ENCODE peak calls at places on chromosome 4, in five cellular contexts. Y is CD8-positive, alpha-beta T cell; I is fibroblast of mammary gland; M is MM.1S; U is H1. V is an unnamed sample.

GRCh38 chr4:11511321-11511720 is 82.6 kb upstream of the HS3ST1 start:
- DNase-seq in U (no peak), Y (no peak), I (no peak), M (no peak), V (no peak)

GRCh38 chr4:52202931-52203330 is 151.8 kb downstream of the SPATA18 start:
- DNase-seq in M (no peak), Y (no peak), U (no peak), I (no peak), V (no peak)

GRCh38 chr4:121256887-121257426 is 92.8 kb upstream of the TNIP3 start:
- DNase-seq in Y (no peak), M (no peak), I (peak), U (no peak), V (no peak)

GRCh38 chr4:39024311-39024865 is 7.8 kb downstream of the TMEM156 start:
- DNase-seq in U (no peak), Y (no peak), M (no peak), I (no peak), V (no peak)

GRCh38 chr4:5940470-5941203 is 47.8 kb upstream of the CRMP1 start:
- DNase-seq in U (no peak), M (peak), Y (no peak), I (peak), V (no peak)

GRCh38 chr4:40750461-40751258 is 905 bp downstream of the NSUN7 start:
- DNase-seq in M (no peak), Y (no peak), U (peak), I (no peak), V (no peak)

GRCh38 chr4:151431728-151432127 is 22.8 kb downstream of the FHIP1A start:
- DNase-seq in M (no peak), U (no peak), Y (no peak), I (no peak), V (no peak)

GRCh38 chr4:25795566-25796454 is 67.0 kb downstream of the SEL1L3 start:
- DNase-seq in M (no peak), U (peak), Y (no peak), I (peak), V (no peak)

GRCh38 chr4:75002381-75002780 is 69.5 kb downstream of the PARM1 start:
- DNase-seq in I (no peak), Y (no peak), U (no peak), M (no peak), V (no peak)

DNA sequence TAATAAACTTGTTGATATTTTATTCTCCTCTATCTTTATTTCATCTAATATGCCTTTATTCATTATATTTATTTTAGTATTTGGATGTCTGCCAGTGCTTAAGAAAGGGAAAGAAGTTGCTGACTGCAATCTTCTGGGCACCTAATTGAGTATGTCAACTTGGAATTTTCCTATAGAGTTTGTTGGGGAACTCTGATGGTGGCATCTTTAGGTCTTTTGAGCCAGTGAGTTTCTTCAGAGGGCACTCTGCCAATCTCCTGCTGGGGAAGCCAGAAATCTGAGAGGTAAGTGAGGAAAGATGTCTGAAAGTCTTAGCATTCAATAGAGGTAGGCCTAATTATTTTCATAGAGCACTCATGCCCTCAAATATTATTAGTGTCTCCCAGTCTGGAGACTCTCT is 475.0 kb downstream of the GABRG1 start:
- DNase-seq in Y (no peak), U (no peak), I (no peak), M (no peak), V (no peak)
- TF ChIP-seq CTCF in Y (no peak), U (no peak), I (no peak), M (no peak), V (no peak)

DNA sequence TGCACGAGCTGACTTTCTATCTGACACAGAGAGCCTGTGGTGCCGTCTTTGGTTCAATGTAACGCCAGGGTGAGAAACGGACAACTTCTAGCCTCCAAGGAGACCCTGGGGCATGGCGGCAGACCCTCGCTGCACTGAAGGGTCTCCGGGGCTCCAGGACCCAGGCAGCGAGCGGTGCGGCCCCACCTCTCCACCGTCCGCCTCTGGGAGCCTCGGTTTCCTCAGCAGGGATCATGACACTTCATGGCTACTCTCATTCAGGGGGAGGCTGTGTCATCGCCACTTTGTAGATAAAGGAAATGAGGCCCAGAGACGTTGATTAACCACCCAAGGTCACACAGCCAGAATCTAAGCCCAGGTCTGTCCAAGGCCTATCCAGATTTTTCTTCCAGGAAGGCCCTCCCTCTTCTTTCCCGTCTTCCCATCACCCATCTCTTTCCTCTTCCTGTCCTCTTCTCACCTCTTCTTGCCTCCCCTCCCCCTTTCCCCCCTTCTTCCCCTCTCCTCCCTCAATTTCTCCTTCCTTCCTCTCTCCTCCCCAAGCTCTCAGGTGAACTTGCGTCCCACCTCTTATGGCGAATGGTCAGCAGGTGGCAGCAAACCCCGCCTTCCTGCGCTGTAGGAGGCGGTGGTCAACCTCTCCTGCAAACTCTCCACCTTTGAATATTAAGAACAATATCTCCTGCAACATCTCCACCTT is 69.3 kb upstream of the HMX1 start:
- DNase-seq in U (peak), I (no peak), M (peak), Y (no peak), V (no peak)
- TF ChIP-seq CTCF in U (peak), I (no peak), M (peak), Y (no peak), V (no peak)

DNA sequence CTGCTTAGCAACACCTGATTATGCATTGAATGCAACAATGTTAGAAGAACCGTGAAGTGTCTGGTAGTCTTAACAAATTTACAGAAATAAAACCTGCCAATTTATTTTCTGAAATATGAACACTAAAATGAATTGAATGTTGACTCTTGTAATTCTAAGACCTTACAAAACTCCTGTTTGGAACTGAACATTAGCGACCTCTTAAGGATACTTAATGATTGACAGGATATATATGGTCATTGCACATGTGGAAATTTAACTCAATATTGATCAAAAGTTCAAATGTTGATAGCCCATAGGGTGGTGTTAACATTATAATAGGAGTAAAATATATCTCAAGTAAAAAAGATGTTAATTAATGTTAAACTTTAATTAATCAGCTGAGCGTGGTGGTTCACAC is 79.1 kb downstream of the TECRL start:
- DNase-seq in M (peak), Y (no peak), I (no peak), U (no peak), V (no peak)
- TF ChIP-seq CTCF in M (peak), Y (no peak), I (no peak), U (peak), V (no peak)

DNA sequence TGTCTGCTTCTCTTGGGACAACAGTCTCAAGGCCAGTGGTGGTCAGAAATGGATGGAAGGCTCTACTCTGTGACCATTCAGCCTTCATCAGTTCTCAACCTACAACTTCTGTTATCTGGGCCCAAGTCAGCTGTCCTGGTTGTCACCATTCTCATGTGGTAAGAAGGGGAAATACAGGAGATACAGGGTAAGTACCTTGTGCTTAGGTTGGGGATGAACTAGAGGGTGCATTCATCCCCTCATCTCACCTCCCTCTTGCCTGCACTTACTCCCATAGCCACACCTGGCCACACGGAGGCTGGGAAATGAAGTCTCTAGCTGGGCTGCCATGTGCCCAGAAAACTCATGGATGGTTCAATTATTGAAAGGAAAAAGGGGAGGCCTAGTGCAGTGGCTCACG is 44.9 kb downstream of the FAM184B start:
- DNase-seq in Y (no peak), I (no peak), M (no peak), U (no peak), V (no peak)
- TF ChIP-seq CTCF in Y (no peak), I (no peak), M (no peak), U (no peak), V (no peak)

GRCh38 chr4:122827258-122827887 is 742 bp downstream of the FGF2 start:
- DNase-seq in Y (peak), I (peak), M (peak), U (no peak), V (no peak)
- TF ChIP-seq CTCF in Y (no peak), I (no peak), M (peak), U (no peak), V (peak)

GRCh38 chr4:152462047-152462446 is 73.8 kb downstream of the FBXW7 start:
- DNase-seq in M (peak), I (no peak), U (no peak), Y (no peak), V (no peak)

GRCh38 chr4:152459326-152459725 is 76.6 kb downstream of the FBXW7 start:
- DNase-seq in M (no peak), U (no peak), Y (no peak), I (no peak), V (no peak)

GRCh38 chr4:152462715-152463114 is 73.2 kb downstream of the FBXW7 start:
- DNase-seq in Y (no peak), M (no peak), I (no peak), U (no peak), V (no peak)

GRCh38 chr4:152458801-152459302 is 77.0 kb downstream of the FBXW7 start:
- DNase-seq in Y (no peak), I (no peak), U (no peak), M (peak), V (no peak)

DNA sequence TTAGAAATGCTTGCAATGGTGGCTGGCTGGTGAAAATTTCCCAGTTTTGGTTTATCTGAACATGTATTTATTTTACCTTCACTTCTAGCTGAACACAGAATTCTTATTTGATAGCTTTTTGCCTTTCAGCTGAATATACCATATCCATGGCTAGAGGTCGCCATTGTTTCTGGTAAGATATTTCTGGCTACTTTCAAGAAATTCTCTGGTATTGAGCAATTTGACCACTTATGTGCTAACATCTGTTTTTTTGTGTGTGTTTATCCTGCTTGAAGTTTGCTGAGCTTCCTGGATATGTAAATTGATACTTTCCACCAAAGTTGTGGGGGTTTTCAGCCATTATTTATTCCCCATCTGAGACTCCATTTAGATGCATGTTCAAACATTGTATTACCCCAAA is 75.4 kb downstream of the FBXW7 start:
- DNase-seq in M (peak), Y (no peak), U (no peak), I (peak), V (no peak)
- TF ChIP-seq CTCF in M (peak), Y (no peak), U (peak), I (peak), V (peak)

GRCh38 chr4:4519296-4519898 is 22.5 kb downstream of the STX18 start:
- DNase-seq in U (no peak), M (no peak), Y (no peak), I (peak), V (no peak)
- TF ChIP-seq CTCF in U (peak), M (peak), Y (peak), I (peak), V (peak)

DNA sequence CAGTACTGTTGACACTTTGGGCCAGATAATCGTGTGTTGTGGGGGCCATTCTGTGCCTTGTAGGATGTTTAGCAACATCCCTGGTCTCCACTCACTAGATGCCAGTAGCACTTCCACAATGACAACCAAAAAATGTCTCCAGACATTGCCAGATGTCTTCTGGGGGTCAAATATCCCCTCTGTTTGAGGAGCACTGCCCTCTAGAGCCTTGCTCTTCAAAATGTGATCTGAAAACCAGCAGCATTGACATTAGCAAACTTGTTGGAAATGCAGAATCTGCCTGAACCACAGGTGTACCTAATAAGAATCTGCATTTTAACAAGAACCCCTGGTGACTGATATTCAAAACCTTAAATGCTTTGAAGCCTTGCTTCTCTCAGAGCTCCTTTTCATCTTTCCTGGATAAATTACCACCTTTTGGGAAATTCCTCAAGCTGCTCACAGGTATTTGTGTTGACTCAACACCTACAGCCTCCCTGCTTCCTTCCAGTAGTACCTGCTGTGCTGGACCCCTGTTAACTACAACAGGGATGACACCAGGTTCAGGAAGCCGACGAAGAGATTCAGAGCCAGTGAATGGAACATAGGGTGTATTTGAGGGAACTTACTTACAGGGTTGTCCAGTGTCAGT is 459.0 kb upstream of the NR3C2 start:
- DNase-seq in U (no peak), Y (no peak), M (no peak), I (no peak), V (no peak)
- TF ChIP-seq CTCF in U (peak), Y (no peak), M (no peak), I (no peak), V (no peak)

GRCh38 chr4:37389967-37390580 is 145.5 kb downstream of the NWD2 start:
- DNase-seq in I (peak), U (no peak), Y (no peak), M (peak), V (peak)

GRCh38 chr4:37392540-37393255 is 148.2 kb downstream of the NWD2 start:
- DNase-seq in M (no peak), Y (no peak), U (no peak), I (no peak), V (no peak)

GRCh38 chr4:37385424-37385823 is 140.9 kb downstream of the NWD2 start:
- DNase-seq in I (no peak), U (no peak), M (no peak), Y (no peak), V (no peak)

GRCh38 chr4:37388672-37389368 is 144.3 kb downstream of the NWD2 start:
- DNase-seq in U (no peak), I (no peak), M (no peak), Y (no peak), V (no peak)

GRCh38 chr4:37389369-37389765 is 144.8 kb downstream of the NWD2 start:
- DNase-seq in M (no peak), I (no peak), Y (no peak), U (no peak), V (no peak)
- TF ChIP-seq CTCF in M (no peak), I (no peak), Y (no peak), U (no peak), V (no peak)

GRCh38 chr4:54571293-54571723 is 86.4 kb upstream of the KIT start:
- DNase-seq in M (no peak), Y (no peak), I (no peak), U (no peak), V (no peak)
- TF ChIP-seq CTCF in M (no peak), Y (no peak), I (no peak), U (no peak), V (no peak)

V was measured in GM12864.